ENCODE peak calls at places on chromosomes 13 and 19, in ten cellular contexts. L is GM12878, T is tibial nerve, N is ovary, V is vagina, B is uterus, I is adrenal gland, J is HCT116, Y is gastrocnemius medialis, E is IMR-90. F is an unnamed sample.

GRCh38 chr19:35451278-35452096 is 3.4 kb downstream of the FFAR2 start:
- DNase-seq in Y (no peak), I (no peak), N (no peak), J (no peak), E (no peak), B (no peak), T (no peak), V (no peak), L (peak; percentile 86), F (no peak)

GRCh38 chr19:29667941-29668340 is 2.7 kb downstream of the PLEKHF1 start:
- DNase-seq in E (no peak), V (no peak), B (no peak), J (no peak), I (no peak), L (no peak), N (no peak), T (no peak), Y (no peak), F (no peak)

GRCh38 chr13:48979892-48980291 is 4.2 kb downstream of the FNDC3A start:
- DNase-seq in L (no peak), N (no peak), I (no peak), V (no peak), Y (no peak), J (no peak), B (no peak), E (no peak), T (no peak), F (no peak)

GRCh38 chr13:23087884-23088283 is 92.9 kb upstream of the SGCG start:
- DNase-seq in Y (no peak), V (no peak), L (no peak), J (peak; percentile 35), I (peak; percentile 33), T (no peak), N (no peak), E (peak; percentile 20), B (no peak), F (no peak)

GRCh38 chr19:15643387-15643786 is 2.7 kb downstream of the CYP4F3 start:
- DNase-seq in Y (no peak), I (no peak), V (no peak), J (no peak), E (no peak), N (no peak), T (no peak), L (no peak), B (no peak), F (no peak)

GRCh38 chr19:40759352-40759751 is 8.3 kb downstream of the SNRPA start:
- DNase-seq in J (no peak), B (no peak), I (no peak), V (no peak), L (no peak), E (no peak), N (no peak), T (no peak), Y (no peak), F (no peak)

GRCh38 chr19:3899531-3900294 is 19.2 kb downstream of the ATCAY start:
- DNase-seq in J (no peak), I (no peak), T (no peak), N (no peak), Y (no peak), B (no peak), L (no peak), V (no peak), E (no peak), F (no peak)

GRCh38 chr19:40312533-40312932 is 27.4 kb upstream of the AKT2 start:
- DNase-seq in L (no peak), E (no peak), J (no peak), B (no peak), I (no peak), T (no peak), V (no peak), N (no peak), Y (no peak), F (no peak)

GRCh38 chr13:72959643-72960042 is 99.2 kb upstream of the KLF5 start:
- DNase-seq in I (no peak), J (no peak), V (no peak), L (no peak), T (no peak), N (no peak), E (peak; percentile 48), Y (no peak), B (no peak), F (no peak)

GRCh38 chr13:96935971-96936370 is 58.3 kb downstream of the OXGR1 start:
- DNase-seq in V (no peak), L (no peak), Y (no peak), T (no peak), N (no peak), J (no peak), E (no peak), B (no peak), I (no peak), F (no peak)

GRCh38 chr13:40476175-40476958 is 190.1 kb downstream of the FOXO1 start:
- DNase-seq in V (no peak), I (no peak), Y (no peak), J (no peak), E (no peak), N (no peak), T (no peak), B (no peak), L (no peak), F (no peak)

GRCh38 chr19:23070353-23070781 is 46.5 kb upstream of the ZNF730 start:
- DNase-seq in L (no peak), J (no peak), Y (no peak), E (peak; percentile 15), T (no peak), B (peak; percentile 26), N (peak; percentile 60), V (no peak), I (peak; percentile 24), F (peak; percentile 43)

GRCh38 chr19:31354316-31354715 is 5.1 kb upstream of the TSHZ3 start:
- DNase-seq in T (no peak), I (no peak), Y (no peak), E (no peak), L (no peak), V (no peak), J (no peak), B (no peak), N (no peak), F (no peak)

GRCh38 chr13:35496761-35497386 is 20.4 kb upstream of the MAB21L1 start:
- DNase-seq in V (no peak), N (no peak), E (no peak), B (no peak), T (no peak), I (no peak), J (no peak), Y (no peak), L (no peak), F (no peak)

GRCh38 chr13:39044536-39044935 is 6.3 kb downstream of the NHLRC3 start:
- DNase-seq in V (no peak), L (no peak), T (no peak), B (no peak), N (no peak), J (no peak), Y (no peak), E (no peak), I (no peak), F (no peak)

GRCh38 chr13:20799726-20800416 is 26.1 kb upstream of the EEF1AKMT1 start:
- DNase-seq in E (peak; percentile 32), N (no peak), B (no peak), T (no peak), I (no peak), V (no peak), Y (no peak), L (no peak), J (no peak), F (no peak)

GRCh38 chr13:96958286-96958891 is 35.9 kb downstream of the OXGR1 start:
- DNase-seq in I (peak; percentile 26), T (no peak), V (no peak), N (no peak), B (no peak), E (peak; percentile 13), L (no peak), J (no peak), Y (no peak), F (no peak)

GRCh38 chr13:57128909-57129308 is 11.8 kb upstream of the PRR20A start:
- DNase-seq in Y (no peak), E (no peak), N (no peak), J (no peak), V (no peak), L (no peak), I (no peak), T (no peak), B (no peak), F (no peak)

GRCh38 chr19:38675611-38676010 is 28.2 kb downstream of the ACTN4 start:
- DNase-seq in Y (no peak), E (no peak), B (no peak), T (no peak), N (no peak), L (no peak), J (no peak), I (no peak), V (no peak), F (no peak)
- H3K4me1 ChIP-seq in Y (peaks cover 73% of the 10 kb centered on the region), E (peaks cover 53% of the 10 kb centered on the region), B (no peaks in the 10 kb centered on the region), T (peaks cover 91% of the 10 kb centered on the region), N (peaks cover 36% of the 10 kb centered on the region), L (peaks cover 49% of the 10 kb centered on the region), J (peaks cover 23% of the 10 kb centered on the region), I (peaks cover 68% of the 10 kb centered on the region), V (peaks cover 82% of the 10 kb centered on the region), F (peaks cover 89% of the 10 kb centered on the region)

GRCh38 chr19:43983912-43984686 is at the start of gene ZNF155:
- DNase-seq in V (peak; percentile 92), T (peak; percentile 76), L (peak; percentile 81), B (peak; percentile 94), I (peak; percentile 96), J (peak; percentile 86), Y (peak; percentile 90), N (peak; percentile 88), E (peak; percentile 97), F (peak; percentile 93)
- TF ChIP-seq POLR2A in V (no peak), T (peak; percentile 17), L (peak; percentile 62), B (no peak), I (peak; percentile 37), J (no peak), Y (no peak), N (peak; percentile 24), E (no peak), F (no peak)

GRCh38 chr13:111474136-111475002 is 153.9 kb downstream of the TEX29 start:
- DNase-seq in T (no peak), L (no peak), J (peak; percentile 21), E (peak; percentile 35), V (no peak), I (no peak), Y (no peak), B (no peak), N (no peak), F (no peak)
- H3K27me3 ChIP-seq in T (no peaks in the 10 kb centered on the region), L (no peaks in the 10 kb centered on the region), J (no peaks in the 10 kb centered on the region), E (no peaks in the 10 kb centered on the region), V (no peaks in the 10 kb centered on the region), I (peaks cover 4% of the 10 kb centered on the region), Y (no peaks in the 10 kb centered on the region), B (no peaks in the 10 kb centered on the region), N (no peaks in the 10 kb centered on the region), F (peaks cover 5% of the 10 kb centered on the region)

DNA sequence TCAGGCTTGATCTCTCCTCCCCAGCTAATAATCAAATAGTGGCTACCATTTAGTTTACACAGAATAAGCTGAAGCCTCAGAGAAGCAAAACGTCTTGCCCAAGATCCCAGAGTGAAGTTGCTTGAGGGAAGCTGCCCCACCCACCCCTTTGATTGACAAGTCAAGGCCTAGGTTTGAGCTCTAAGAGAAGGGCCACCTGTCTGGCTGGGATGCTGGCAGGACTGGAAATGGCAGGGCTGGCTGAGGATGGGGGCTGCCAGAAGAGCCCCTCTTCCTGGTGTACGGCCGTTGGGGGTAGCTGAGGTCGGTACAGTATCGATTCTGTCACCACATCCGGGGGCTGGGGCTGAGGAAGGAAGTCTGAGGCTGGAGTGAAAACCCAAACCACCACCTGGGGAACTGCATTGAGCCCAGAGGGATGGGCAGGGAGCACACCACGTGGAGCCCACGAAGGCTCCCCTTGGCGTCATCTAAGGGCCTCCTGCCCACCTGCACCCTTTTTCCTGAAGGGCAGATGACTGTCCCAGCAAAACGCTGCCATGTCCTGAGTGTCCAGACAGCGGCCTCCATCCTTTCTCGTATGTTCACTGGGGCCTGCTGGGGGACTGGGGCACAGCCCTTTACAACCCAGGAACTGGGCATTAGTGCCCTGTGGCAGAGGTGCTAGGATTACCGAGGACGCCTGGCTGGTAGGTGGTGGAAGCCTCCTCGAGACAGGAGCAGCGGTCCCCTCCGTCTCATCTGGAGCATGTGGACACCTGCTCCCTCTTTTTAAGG is 1.4 kb upstream of the PRKD2 start:
- DNase-seq in T (no peak), V (no peak), I (no peak), E (no peak), Y (no peak), N (no peak), J (no peak), B (no peak), L (peak; percentile 69), F (no peak)
- H3K4me1 ChIP-seq in T (peaks cover 39% of the 10 kb centered on the region), V (peaks cover 34% of the 10 kb centered on the region), I (peaks cover 25% of the 10 kb centered on the region), E (peaks cover 7% of the 10 kb centered on the region), Y (peaks cover 18% of the 10 kb centered on the region), N (peaks cover 5% of the 10 kb centered on the region), J (peaks cover 10% of the 10 kb centered on the region), B (peaks cover 8% of the 10 kb centered on the region), L (peaks cover 30% of the 10 kb centered on the region), F (peaks cover 46% of the 10 kb centered on the region)